ENCODE peak calls at places on chromosomes 4 and X, in six cellular contexts. X is A549; C is upper lobe of right lung; R is GM12878; Y is GM23338; Q is activated CD8-positive, alpha-beta T cell treated with anti-CD3 and anti-CD28 coated beads for 36 hours. F is an unnamed sample.

GRCh38 chr4:1290165-1290977 is 680 bp downstream of the MAEA start:
- DNase-seq in C (no peak), Q (peak), X (peak), R (no peak), Y (no peak), F (no peak)

GRCh38 chr4:53349201-53349600 is 16.7 kb downstream of the SCFD2 start:
- DNase-seq in R (no peak), C (no peak), Q (no peak), X (no peak), Y (no peak), F (no peak)

GRCh38 chr4:19888587-19888986 is 363.1 kb upstream of the SLIT2 start:
- DNase-seq in Q (no peak), Y (peak), X (no peak), R (no peak), C (no peak), F (no peak)

GRCh38 chr4:85591361-85592098 is 116.6 kb downstream of the ARHGAP24 start:
- DNase-seq in X (peak), R (no peak), C (no peak), Y (no peak), Q (no peak), F (no peak)

GRCh38 chr4:112520598-112521122 is 4.7 kb upstream of the NEUROG2 start:
- DNase-seq in X (no peak), C (no peak), Y (peak), Q (no peak), R (no peak), F (no peak)

GRCh38 chrX:38095971-38096529 is 89.7 kb downstream of the SYTL5 start:
- DNase-seq in R (no peak), Q (no peak), Y (no peak), C (no peak), X (peak), F (no peak)

GRCh38 chr4:67770422-67770821 is 16.2 kb upstream of the GNRHR start:
- DNase-seq in Q (no peak), C (no peak), X (no peak), Y (peak), R (no peak), F (no peak)

GRCh38 chr4:15920723-15921591 is 17.6 kb downstream of the FGFBP1 start:
- DNase-seq in C (peak), Q (no peak), Y (no peak), X (peak), R (no peak), F (no peak)

GRCh38 chrX:55159556-55159955 is 60.6 kb upstream of the PAGE5 start:
- DNase-seq in X (no peak), C (no peak), R (no peak), Q (no peak), Y (no peak), F (no peak)

GRCh38 chr4:121973791-121974190 is 21.9 kb upstream of the TRPC3 start:
- DNase-seq in X (no peak), C (no peak), Q (no peak), R (no peak), Y (no peak), F (no peak)

GRCh38 chr4:105725623-105726022 is 17.0 kb downstream of the GSTCD start:
- DNase-seq in C (no peak), Y (no peak), X (no peak), Q (no peak), R (no peak), F (no peak)

GRCh38 chrX:15956684-15957083 is 102.1 kb upstream of the AP1S2 start:
- DNase-seq in R (no peak), Y (peak), Q (no peak), C (no peak), X (no peak), F (no peak)

GRCh38 chrX:103356897-103357296 is 591 bp downstream of the TCEAL9 start:
- DNase-seq in X (no peak), R (no peak), Y (peak), C (no peak), Q (no peak), F (no peak)

GRCh38 chr4:77360451-77360850 is 203.4 kb downstream of the CCNG2 start:
- DNase-seq in Q (no peak), C (no peak), R (no peak), X (no peak), Y (no peak), F (no peak)

GRCh38 chr4:123352240-123352945 is 44.2 kb upstream of the SPRY1 start:
- DNase-seq in X (no peak), C (no peak), R (no peak), Q (no peak), Y (no peak), F (no peak)

GRCh38 chr4:123349401-123350190 is 47.0 kb upstream of the SPRY1 start:
- DNase-seq in C (no peak), X (no peak), Y (no peak), R (no peak), Q (no peak), F (no peak)

GRCh38 chr4:123350726-123351125 is 45.9 kb upstream of the SPRY1 start:
- DNase-seq in R (no peak), C (no peak), X (no peak), Q (no peak), Y (no peak), F (no peak)

GRCh38 chr4:123351713-123352112 is 44.9 kb upstream of the SPRY1 start:
- DNase-seq in C (no peak), Y (no peak), R (no peak), X (no peak), Q (no peak), F (no peak)

GRCh38 chr4:123350191-123350544 is 46.4 kb upstream of the SPRY1 start:
- DNase-seq in X (peak), C (no peak), Q (peak), Y (peak), R (no peak), F (no peak)
- TF ChIP-seq CTCF in X (no peak), C (no peak), Q (peak), Y (peak), R (peak), F (no peak)

GRCh38 chrX:14228611-14229010 is 198.9 kb upstream of the GEMIN8 start:
- DNase-seq in R (no peak), X (no peak), Y (no peak), C (no peak), Q (no peak), F (no peak)
- TF ChIP-seq CTCF in R (no peak), X (no peak), Y (no peak), C (no peak), Q (no peak), F (no peak)

GRCh38 chr4:62119195-62119594 is 919.1 kb downstream of the ADGRL3 start:
- DNase-seq in X (no peak), C (no peak), Y (no peak), R (no peak), Q (no peak), F (no peak)

GRCh38 chr4:62118558-62118957 is 918.4 kb downstream of the ADGRL3 start:
- DNase-seq in R (no peak), Q (no peak), C (no peak), X (no peak), Y (no peak), F (no peak)

GRCh38 chr4:62117879-62118278 is 917.8 kb downstream of the ADGRL3 start:
- DNase-seq in Q (no peak), R (no peak), C (no peak), X (no peak), Y (no peak), F (no peak)
- TF ChIP-seq CTCF in Q (no peak), R (no peak), C (no peak), X (no peak), Y (no peak), F (no peak)

DNA sequence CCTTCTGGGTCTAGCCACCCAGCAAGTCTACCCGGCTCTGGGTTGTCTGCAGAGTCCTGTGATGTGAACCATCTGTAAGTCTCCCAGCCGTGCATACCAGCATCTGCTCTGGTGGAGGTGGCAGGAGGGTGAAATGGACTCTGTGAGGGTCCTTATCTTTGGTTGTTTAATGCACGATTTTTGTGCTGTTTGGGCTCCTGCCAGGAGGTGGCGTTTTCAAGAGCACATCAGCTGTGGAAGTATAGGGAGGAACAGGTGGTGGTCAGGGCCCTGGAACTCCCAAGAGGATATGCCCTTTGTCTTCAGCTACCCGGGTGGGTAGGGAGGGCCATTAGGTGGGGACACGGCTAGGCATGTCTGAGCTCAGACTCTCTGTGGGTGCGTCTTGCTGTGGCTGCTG is 66.5 kb upstream of the ZFP42 start:
- DNase-seq in Y (peak), Q (no peak), C (no peak), X (peak), R (no peak), F (no peak)
- TF ChIP-seq CTCF in Y (peak), Q (no peak), C (peak), X (no peak), R (no peak), F (no peak)

DNA sequence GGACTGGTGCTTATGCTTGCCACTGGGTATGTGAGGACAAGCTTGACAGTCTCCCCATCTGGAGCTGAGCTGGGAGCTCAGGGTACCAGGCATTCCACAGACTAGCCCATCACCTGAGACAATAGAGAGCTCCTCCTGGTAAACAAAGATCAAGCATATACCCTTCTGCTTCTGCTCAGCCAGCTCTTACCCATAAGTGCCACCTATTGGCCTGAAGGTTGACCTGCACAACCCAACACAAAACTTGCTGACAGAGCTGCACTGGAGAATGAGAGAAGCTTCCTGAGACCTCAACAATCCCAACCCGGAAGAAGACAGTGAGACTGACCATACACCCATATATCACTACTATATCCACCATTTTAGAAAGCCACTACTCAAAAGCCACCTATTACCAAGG is 1049.2 kb upstream of the INTU start:
- DNase-seq in Y (peak), X (peak), R (no peak), Q (no peak), C (no peak), F (no peak)
- TF ChIP-seq CTCF in Y (peak), X (no peak), R (no peak), Q (no peak), C (no peak), F (no peak)

DNA sequence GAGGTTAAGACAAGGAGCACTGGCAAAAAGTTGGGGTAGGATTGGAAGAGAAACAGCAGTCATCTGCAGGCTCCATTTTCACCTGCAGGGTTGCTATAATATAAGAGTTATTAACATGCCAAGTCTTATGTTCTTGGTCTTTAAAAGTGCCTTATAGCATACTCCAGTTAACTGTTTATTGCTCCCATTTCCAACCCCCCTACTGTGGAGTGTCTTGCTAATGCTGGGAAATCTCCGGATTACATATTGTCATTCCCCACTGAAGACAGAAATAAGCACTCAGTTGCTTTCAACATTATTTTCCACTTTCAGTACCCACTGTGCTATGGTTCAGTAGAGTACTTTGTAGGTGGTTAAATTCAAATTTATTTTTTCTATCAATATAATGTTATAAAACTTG is 1014.3 kb downstream of the RPA4 start:
- DNase-seq in Q (no peak), X (no peak), C (no peak), R (no peak), Y (peak), F (no peak)
- TF ChIP-seq CTCF in Q (no peak), X (no peak), C (no peak), R (no peak), Y (no peak), F (no peak)

DNA sequence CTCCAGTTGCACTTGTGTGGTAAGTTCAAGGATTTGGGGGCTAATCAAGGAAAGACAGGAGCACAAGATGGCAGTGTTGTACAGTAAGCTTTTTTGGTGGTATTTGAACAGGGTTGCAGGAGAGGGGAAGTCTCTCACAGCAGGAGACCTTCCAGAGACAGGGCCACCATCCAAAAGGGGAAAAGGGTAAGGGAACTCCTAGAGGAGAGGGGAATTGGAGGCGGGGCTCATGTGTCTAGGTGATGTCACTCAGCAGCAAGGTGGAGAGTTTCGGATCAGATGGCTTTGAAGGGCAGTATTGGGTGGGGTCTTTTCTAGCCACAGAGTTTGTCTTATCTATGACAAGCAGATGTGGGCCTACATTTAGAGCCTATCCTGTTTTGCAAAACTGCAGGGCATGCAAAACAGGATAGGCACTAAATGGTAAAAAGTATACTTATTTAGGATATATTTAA is 13.4 kb upstream of the RNF175 start:
- DNase-seq in Q (no peak), Y (peak), C (no peak), R (no peak), X (no peak), F (no peak)
- TF ChIP-seq CTCF in Q (no peak), Y (peak), C (no peak), R (no peak), X (no peak), F (no peak)

GRCh38 chr4:82839624-82840023 is 41.0 kb upstream of the SCD5 start:
- DNase-seq in Y (no peak), C (no peak), X (no peak), Q (no peak), R (no peak), F (no peak)

DNA sequence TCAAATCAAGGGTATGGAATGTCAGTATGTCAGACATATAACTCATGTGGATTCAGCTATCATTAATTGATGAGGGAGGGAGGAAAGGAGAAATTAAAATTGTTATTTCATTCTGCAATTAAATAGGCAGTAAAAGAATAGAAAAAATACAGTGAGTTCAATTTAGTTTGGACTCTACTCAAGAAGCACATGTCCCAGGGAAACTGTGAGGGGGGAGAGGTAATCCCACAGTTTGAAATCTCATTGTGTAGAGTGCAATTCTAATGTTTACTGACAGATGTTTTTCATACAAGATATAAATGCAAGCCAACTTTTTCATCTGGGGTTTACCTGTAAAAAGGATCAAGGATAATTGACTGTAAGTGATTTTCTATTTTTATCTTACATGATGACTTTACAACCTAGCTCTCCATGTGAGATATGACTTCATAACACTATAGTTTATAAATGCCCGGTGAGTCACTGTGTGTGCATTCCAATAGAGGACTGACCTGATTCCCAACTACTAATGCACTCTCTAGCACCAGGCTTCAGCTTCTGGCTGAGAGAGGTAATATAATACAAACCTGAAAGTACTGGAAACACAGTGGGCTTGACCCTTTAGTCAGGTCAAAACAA is 35.2 kb upstream of the SCD5 start:
- DNase-seq in Q (no peak), X (peak), R (no peak), C (no peak), Y (no peak), F (no peak)
- TF ChIP-seq CTCF in Q (no peak), X (no peak), R (no peak), C (no peak), Y (no peak), F (no peak)

GRCh38 chr4:169619958-169620845 is at the start of gene CLCN3:
- DNase-seq in Y (peak), C (peak), Q (peak), X (peak), R (peak), F (peak)

GRCh38 chr4:169618286-169618685 is 2.1 kb upstream of the CLCN3 start:
- DNase-seq in Y (no peak), R (no peak), X (no peak), C (no peak), Q (no peak), F (no peak)

GRCh38 chr4:169618986-169619385 is 1.4 kb upstream of the CLCN3 start:
- DNase-seq in Q (no peak), X (no peak), R (no peak), Y (no peak), C (no peak), F (no peak)

GRCh38 chr4:169620846-169621228 is 459 bp downstream of the CLCN3 start:
- DNase-seq in Y (peak), R (no peak), C (no peak), X (peak), Q (peak), F (no peak)

GRCh38 chr4:169619518-169619957 is 840 bp upstream of the CLCN3 start:
- DNase-seq in R (no peak), Q (peak), C (no peak), X (peak), Y (peak), F (peak)
- TF ChIP-seq CTCF in R (peak), Q (peak), C (peak), X (peak), Y (peak), F (peak)

F was measured in GM10248.